ENCODE peak calls at places on chromosomes 6 and 20, in four cellular contexts. One of them, this sample, is unnamed.

GRCh38 chr6:134196568-134197301 is 121.2 kb downstream of the SGK1 start:
- DNase-seq in GM10248: peak
- DNase-seq in endodermal cell: no peak
- DNase-seq in esophagus muscularis mucosa: peak
- DNase-seq in this sample: peak

GRCh38 chr6:123520208-123520607 is 116.5 kb downstream of the TRDN start:
- DNase-seq in GM10248: no peak
- DNase-seq in endodermal cell: no peak
- DNase-seq in esophagus muscularis mucosa: no peak
- DNase-seq in this sample: no peak

GRCh38 chr6:44034931-44035345 is 92.3 kb downstream of the MRPL14 start:
- DNase-seq in esophagus muscularis mucosa: no peak
- DNase-seq in GM10248: no peak
- DNase-seq in endodermal cell: no peak
- DNase-seq in this sample: no peak

GRCh38 chr20:17856024-17856564 is 112.5 kb downstream of the SNX5 start:
- DNase-seq in endodermal cell: no peak
- DNase-seq in esophagus muscularis mucosa: no peak
- DNase-seq in GM10248: peak
- DNase-seq in this sample: peak

GRCh38 chr6:143176090-143177021 is 115.7 kb downstream of the AIG1 start:
- DNase-seq in esophagus muscularis mucosa: no peak
- DNase-seq in GM10248: no peak
- DNase-seq in endodermal cell: peak
- DNase-seq in this sample: no peak

GRCh38 chr6:152046118-152046517 is 238.6 kb downstream of the ESR1 start:
- DNase-seq in esophagus muscularis mucosa: no peak
- DNase-seq in GM10248: no peak
- DNase-seq in endodermal cell: no peak
- DNase-seq in this sample: no peak

GRCh38 chr20:1302578-1303541 is 26.1 kb downstream of the SDCBP2 start:
- DNase-seq in esophagus muscularis mucosa: no peak
- DNase-seq in GM10248: no peak
- DNase-seq in endodermal cell: no peak
- DNase-seq in this sample: no peak

GRCh38 chr6:44667226-44667625 is 279.7 kb downstream of the CDC5L start:
- DNase-seq in endodermal cell: peak
- DNase-seq in esophagus muscularis mucosa: no peak
- DNase-seq in GM10248: no peak
- DNase-seq in this sample: no peak

GRCh38 chr6:151701820-151702562 is 105.5 kb upstream of the ESR1 start:
- DNase-seq in GM10248: no peak
- DNase-seq in esophagus muscularis mucosa: no peak
- DNase-seq in endodermal cell: no peak
- DNase-seq in this sample: no peak

GRCh38 chr20:20399705-20400104 is 31.8 kb downstream of the INSM1 start:
- DNase-seq in esophagus muscularis mucosa: no peak
- DNase-seq in endodermal cell: no peak
- DNase-seq in GM10248: no peak
- DNase-seq in this sample: no peak
- TF ChIP-seq CTCF in esophagus muscularis mucosa: no peak
- TF ChIP-seq CTCF in endodermal cell: no peak
- TF ChIP-seq CTCF in GM10248: no peak
- TF ChIP-seq CTCF in this sample: no peak

DNA sequence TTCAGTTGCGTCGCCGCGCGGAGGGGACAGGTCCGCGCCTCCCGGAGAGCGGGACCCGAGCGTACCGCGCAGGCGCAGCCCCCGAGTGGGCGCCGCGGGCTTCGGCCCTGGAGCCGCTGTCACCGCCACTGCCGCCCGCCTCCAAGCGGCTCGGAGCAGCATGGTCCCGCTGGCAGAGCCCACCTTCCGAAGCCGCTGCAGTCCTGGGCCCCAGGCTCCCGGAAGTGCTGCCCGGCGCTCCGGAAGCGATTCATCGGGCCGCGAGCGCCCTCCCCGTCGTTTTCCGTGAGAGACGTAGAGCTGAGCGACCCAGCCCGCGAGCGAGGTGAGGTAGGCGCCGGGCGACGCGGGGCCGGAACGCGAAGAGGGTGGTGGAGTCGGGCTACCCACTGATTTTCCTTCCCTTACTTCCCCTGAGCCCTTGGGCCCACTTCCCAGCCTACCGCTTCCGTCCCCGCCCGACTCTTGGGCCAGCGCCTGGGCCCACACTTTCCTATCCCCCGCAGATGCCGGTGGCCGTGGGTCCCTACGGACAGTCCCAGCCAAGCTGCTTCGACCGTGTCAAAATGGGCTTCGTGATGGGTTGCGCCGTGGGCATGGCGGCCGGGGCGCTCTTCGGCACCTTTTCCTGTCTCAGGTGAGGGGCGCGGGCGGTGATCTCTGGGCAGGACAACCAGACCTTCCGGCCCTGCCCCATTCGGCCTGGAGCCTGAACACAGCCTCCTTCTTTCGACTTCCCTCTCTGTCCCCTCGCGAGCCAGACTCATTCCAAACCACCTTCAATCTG is at the start of the genes NFS1 and ROMO1:
- DNase-seq in GM10248: peak
- DNase-seq in endodermal cell: peak
- DNase-seq in esophagus muscularis mucosa: peak
- DNase-seq in this sample: peak
- TF ChIP-seq CTCF in GM10248: peak
- TF ChIP-seq CTCF in endodermal cell: no peak
- TF ChIP-seq CTCF in esophagus muscularis mucosa: peak
- TF ChIP-seq CTCF in this sample: peak

DNA sequence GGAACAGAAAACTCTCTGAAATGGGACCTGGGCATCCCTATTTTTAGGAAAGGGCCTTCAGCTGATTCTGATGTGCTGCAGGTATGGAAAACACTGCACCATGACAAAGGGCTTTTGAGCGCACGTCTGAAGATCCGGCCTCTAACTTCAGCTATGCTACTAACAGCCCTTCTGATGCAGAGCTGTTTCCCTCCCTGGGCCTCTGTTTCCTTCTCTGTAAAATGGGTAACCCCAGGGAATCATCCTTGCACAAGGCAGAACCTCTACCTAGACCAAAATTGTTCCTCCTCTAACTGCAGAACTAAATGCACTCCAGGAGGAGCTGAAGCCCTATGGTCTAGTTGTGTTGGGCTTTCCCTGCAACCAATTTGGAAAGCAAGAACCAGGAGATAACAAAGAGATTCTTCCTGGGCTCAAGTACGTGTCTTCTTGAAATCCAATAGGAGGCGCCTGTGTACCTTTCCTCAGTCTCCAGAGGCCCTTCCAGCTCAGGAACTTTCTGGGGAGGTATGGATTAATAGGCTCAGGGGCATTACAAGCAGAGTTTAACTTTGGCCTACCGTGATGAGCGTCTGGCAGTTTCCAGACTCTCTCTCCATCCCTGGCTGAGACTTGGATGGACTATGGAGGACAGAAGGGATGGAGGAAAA is 5.9 kb downstream of the GPX5 start:
- DNase-seq in GM10248: no peak
- DNase-seq in endodermal cell: peak
- DNase-seq in esophagus muscularis mucosa: peak
- DNase-seq in this sample: no peak
- TF ChIP-seq CTCF in GM10248: no peak
- TF ChIP-seq CTCF in endodermal cell: peak
- TF ChIP-seq CTCF in esophagus muscularis mucosa: no peak
- TF ChIP-seq CTCF in this sample: no peak

GRCh38 chr20:53750827-53751393 is 157.3 kb upstream of the ZNF217 start:
- DNase-seq in GM10248: no peak
- DNase-seq in esophagus muscularis mucosa: no peak
- DNase-seq in endodermal cell: no peak
- DNase-seq in this sample: no peak
- TF ChIP-seq CTCF in GM10248: no peak
- TF ChIP-seq CTCF in esophagus muscularis mucosa: no peak
- TF ChIP-seq CTCF in endodermal cell: no peak
- TF ChIP-seq CTCF in this sample: no peak

GRCh38 chr20:6173481-6173880 is 50.7 kb upstream of the FERMT1 start:
- DNase-seq in esophagus muscularis mucosa: no peak
- DNase-seq in GM10248: no peak
- DNase-seq in endodermal cell: no peak
- DNase-seq in this sample: no peak

GRCh38 chr20:6164421-6165341 is 41.9 kb upstream of the FERMT1 start:
- DNase-seq in esophagus muscularis mucosa: peak
- DNase-seq in endodermal cell: no peak
- DNase-seq in GM10248: no peak
- DNase-seq in this sample: no peak

GRCh38 chr20:6169251-6169650 is 46.4 kb upstream of the FERMT1 start:
- DNase-seq in esophagus muscularis mucosa: peak
- DNase-seq in GM10248: no peak
- DNase-seq in endodermal cell: no peak
- DNase-seq in this sample: no peak
- TF ChIP-seq CTCF in esophagus muscularis mucosa: no peak
- TF ChIP-seq CTCF in GM10248: no peak
- TF ChIP-seq CTCF in endodermal cell: peak
- TF ChIP-seq CTCF in this sample: peak

GRCh38 chr20:25076731-25077609 is 5.0 kb downstream of the VSX1 start:
- DNase-seq in esophagus muscularis mucosa: no peak
- DNase-seq in endodermal cell: peak
- DNase-seq in GM10248: no peak
- DNase-seq in this sample: peak
- TF ChIP-seq CTCF in esophagus muscularis mucosa: peak
- TF ChIP-seq CTCF in endodermal cell: peak
- TF ChIP-seq CTCF in GM10248: peak
- TF ChIP-seq CTCF in this sample: peak

DNA sequence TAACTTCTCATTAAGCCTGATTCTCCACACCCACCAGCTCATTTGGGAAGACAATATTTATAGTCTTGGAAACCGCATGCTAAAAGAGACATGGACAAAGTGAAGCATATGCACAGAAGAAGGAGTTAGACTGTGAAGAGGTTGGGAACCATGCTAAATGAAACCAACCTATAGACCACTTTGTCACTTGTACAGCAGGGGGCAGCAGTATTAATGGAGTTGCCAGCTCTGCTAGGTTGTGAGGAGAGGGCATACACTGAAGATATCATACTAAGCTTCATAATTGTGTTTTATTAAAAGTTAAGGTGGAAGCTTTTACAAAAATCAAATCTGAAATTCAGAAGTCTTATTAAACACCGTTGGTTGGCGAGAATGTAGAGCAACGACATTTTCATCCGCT is 38.3 kb upstream of the HMGCLL1 start:
- DNase-seq in endodermal cell: peak
- DNase-seq in GM10248: peak
- DNase-seq in esophagus muscularis mucosa: no peak
- DNase-seq in this sample: peak
- TF ChIP-seq CTCF in endodermal cell: peak
- TF ChIP-seq CTCF in GM10248: peak
- TF ChIP-seq CTCF in esophagus muscularis mucosa: peak
- TF ChIP-seq CTCF in this sample: peak

DNA sequence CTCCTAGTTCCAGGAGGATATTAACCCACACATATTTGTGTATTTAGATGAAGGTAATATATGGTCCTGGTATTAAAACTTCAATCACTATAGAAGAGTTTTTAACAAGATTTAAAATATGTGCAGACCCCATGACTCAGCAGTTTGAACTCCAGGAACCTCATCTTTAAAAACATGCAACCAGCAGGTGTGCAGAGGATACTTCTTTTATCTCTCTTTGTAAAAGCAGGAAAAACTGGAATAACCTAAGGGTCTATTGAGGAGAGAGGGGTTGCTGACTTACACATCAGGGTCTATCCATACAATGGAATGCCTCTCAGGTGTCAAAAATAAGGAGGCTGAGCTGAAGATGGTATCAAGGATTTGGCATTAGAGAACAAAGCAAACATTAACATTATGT is 36.9 kb upstream of the TFAP2C start:
- DNase-seq in esophagus muscularis mucosa: no peak
- DNase-seq in endodermal cell: no peak
- DNase-seq in GM10248: no peak
- DNase-seq in this sample: no peak
- TF ChIP-seq CTCF in esophagus muscularis mucosa: no peak
- TF ChIP-seq CTCF in endodermal cell: no peak
- TF ChIP-seq CTCF in GM10248: no peak
- TF ChIP-seq CTCF in this sample: no peak

GRCh38 chr20:19696620-19697019 is 61.4 kb upstream of the RIN2 start:
- DNase-seq in GM10248: no peak
- DNase-seq in endodermal cell: no peak
- DNase-seq in esophagus muscularis mucosa: no peak
- DNase-seq in this sample: no peak

GRCh38 chr20:19692685-19693119 is 65.4 kb upstream of the RIN2 start:
- DNase-seq in esophagus muscularis mucosa: no peak
- DNase-seq in GM10248: peak
- DNase-seq in endodermal cell: peak
- DNase-seq in this sample: peak

GRCh38 chr20:19693508-19693907 is 64.5 kb upstream of the RIN2 start:
- DNase-seq in esophagus muscularis mucosa: no peak
- DNase-seq in GM10248: no peak
- DNase-seq in endodermal cell: no peak
- DNase-seq in this sample: no peak

GRCh38 chr20:19697415-19697814 is 60.6 kb upstream of the RIN2 start:
- DNase-seq in GM10248: no peak
- DNase-seq in endodermal cell: no peak
- DNase-seq in esophagus muscularis mucosa: no peak
- DNase-seq in this sample: no peak

DNA sequence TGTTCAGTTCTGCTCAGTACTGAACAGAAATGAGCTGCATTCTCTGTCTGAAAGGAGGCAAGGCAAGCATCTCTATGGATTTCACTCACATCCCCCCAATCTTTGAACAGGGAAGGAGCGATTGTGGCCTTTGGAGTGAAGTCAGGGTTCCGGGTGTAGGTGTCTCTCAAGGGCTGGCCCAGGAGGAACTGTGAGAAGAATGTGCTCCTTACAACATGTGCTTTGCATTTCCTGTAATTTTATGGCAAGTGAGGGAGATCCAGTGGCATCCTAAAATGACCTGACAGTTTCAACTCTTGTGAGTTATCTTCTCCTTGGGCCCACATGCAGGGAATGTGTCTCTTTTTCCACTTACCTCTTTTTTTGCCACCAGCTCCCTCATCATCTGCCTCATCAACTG is 63.0 kb upstream of the RIN2 start:
- DNase-seq in GM10248: no peak
- DNase-seq in endodermal cell: no peak
- DNase-seq in esophagus muscularis mucosa: no peak
- DNase-seq in this sample: no peak
- TF ChIP-seq CTCF in GM10248: no peak
- TF ChIP-seq CTCF in endodermal cell: no peak
- TF ChIP-seq CTCF in esophagus muscularis mucosa: no peak
- TF ChIP-seq CTCF in this sample: no peak